ENCODE peak calls at places on chromosomes 5 and 9, in nine cellular contexts. A, X, F, I, S, H, Y, W and B are unnamed samples. For H3K27me3, the result is how much of the 10 kb centered on the place peaks cover.

GRCh38 chr5:133483406-133484090 is 128.8 kb downstream of the FSTL4 start:
- DNase-seq in I (no peak), W (no peak), S (no peak), A (no peak), Y (no peak), F (no peak), H (no peak), X (peak), B (no peak)

GRCh38 chr9:131101207-131101964 is 5.1 kb downstream of the AIF1L start:
- DNase-seq in A (no peak), I (no peak), S (no peak), H (no peak), W (no peak), X (peak), Y (no peak), F (no peak), B (no peak)

GRCh38 chr9:93600504-93600903 is 24.1 kb downstream of the PHF2 start:
- DNase-seq in S (no peak), W (no peak), I (no peak), Y (no peak), F (no peak), A (no peak), H (no peak), X (no peak), B (no peak)

GRCh38 chr9:116154334-116154975 is 864 bp downstream of the PAPPA start:
- DNase-seq in A (no peak), I (no peak), F (peak), X (no peak), Y (no peak), W (no peak), H (no peak), S (peak), B (no peak)

GRCh38 chr5:98497391-98497790 is 276.1 kb upstream of the RGMB start:
- DNase-seq in H (no peak), F (peak), Y (no peak), X (no peak), W (no peak), S (no peak), I (no peak), A (no peak), B (no peak)

GRCh38 chr5:6476313-6476661 is 27.6 kb downstream of the UBE2QL1 start:
- DNase-seq in S (no peak), H (no peak), W (no peak), I (no peak), A (no peak), Y (no peak), X (no peak), F (no peak), B (no peak)

GRCh38 chr5:180969406-180969805 is 19.2 kb upstream of the BTNL3 start:
- DNase-seq in S (no peak), I (no peak), F (no peak), W (no peak), H (no peak), X (no peak), Y (no peak), A (no peak), B (no peak)

GRCh38 chr5:134290443-134290842 is 64.6 kb upstream of the PPP2CA start:
- DNase-seq in I (no peak), H (no peak), Y (no peak), W (no peak), F (no peak), A (no peak), S (no peak), X (no peak), B (no peak)

GRCh38 chr5:62432618-62433064 is 20.1 kb downstream of the IPO11 start:
- DNase-seq in W (no peak), A (no peak), X (no peak), I (no peak), F (peak), S (no peak), H (no peak), Y (no peak), B (no peak)

GRCh38 chr5:62431735-62432617 is 19.4 kb downstream of the IPO11 start:
- DNase-seq in Y (no peak), S (no peak), X (no peak), W (no peak), H (no peak), I (no peak), A (no peak), F (peak), B (no peak)
- H3K4me3 ChIP-seq in Y (no peak), S (no peak), X (no peak), W (no peak), H (no peak), I (no peak), A (no peak), F (no peak), B (no peak)

GRCh38 chr5:177403194-177403825 is 2.8 kb upstream of the PFN3 start:
- DNase-seq in Y (no peak), H (no peak), A (peak), F (no peak), I (no peak), W (peak), S (peak), X (no peak), B (no peak)

GRCh38 chr5:177405805-177406204 is 3.6 kb downstream of the F12 start:
- DNase-seq in A (no peak), S (no peak), W (no peak), F (no peak), I (no peak), X (no peak), H (peak), Y (no peak), B (no peak)

GRCh38 chr5:177403826-177404640 is 3.6 kb upstream of the PFN3 start:
- DNase-seq in X (peak), W (peak), F (peak), Y (peak), H (peak), I (no peak), A (peak), S (peak), B (peak)

GRCh38 chr5:177404641-177405134 is 4.2 kb upstream of the PFN3 start:
- DNase-seq in S (peak), Y (no peak), H (no peak), W (no peak), I (no peak), F (no peak), X (no peak), A (no peak), B (peak)

DNA sequence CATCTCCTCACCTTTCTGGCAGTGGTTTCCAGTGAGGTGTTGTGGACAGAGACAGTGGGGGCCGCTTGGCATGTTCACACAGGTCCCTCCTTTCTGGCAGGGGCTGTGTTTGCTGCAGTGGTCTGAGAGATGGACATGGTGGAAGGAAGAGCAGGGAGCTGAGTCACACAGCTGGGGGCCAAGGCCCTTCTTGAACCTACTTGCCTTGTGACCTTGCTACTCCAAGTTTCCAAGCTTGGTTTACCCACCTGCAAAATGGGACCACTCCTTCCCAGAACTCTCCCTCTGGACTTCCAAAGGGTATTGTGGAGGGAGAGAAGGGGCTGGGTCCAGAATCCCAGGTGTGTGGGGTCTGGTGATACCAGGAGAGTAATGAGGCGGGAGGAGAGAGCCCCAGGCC is 4.1 kb downstream of the F12 start:
- DNase-seq in Y (no peak), H (no peak), A (no peak), S (no peak), F (no peak), X (no peak), W (no peak), I (no peak), B (no peak)
- H3K27me3 ChIP-seq in Y (under half), H (under half), A (under half), S (under half), F (half or more), X (under half), W (under half), I (under half), B (under half)

GRCh38 chr9:126611592-126612328 is 2.0 kb upstream of the LMX1B start:
- DNase-seq in A (peak), Y (no peak), H (peak), W (peak), I (no peak), S (peak), F (peak), X (peak), B (no peak)
- H3K4me3 ChIP-seq in A (no peak), Y (no peak), H (no peak), W (peak), I (no peak), S (no peak), F (no peak), X (no peak), B (peak)

GRCh38 chr9:132162764-132163456 is 1.1 kb downstream of the NTNG2 start:
- DNase-seq in I (no peak), F (no peak), W (no peak), A (no peak), X (no peak), S (no peak), Y (no peak), H (no peak), B (no peak)
- H3K27me3 ChIP-seq in I (under half), F (half or more), W (under half), A (half or more), X (under half), S (under half), Y (half or more), H (half or more), B (half or more)

DNA sequence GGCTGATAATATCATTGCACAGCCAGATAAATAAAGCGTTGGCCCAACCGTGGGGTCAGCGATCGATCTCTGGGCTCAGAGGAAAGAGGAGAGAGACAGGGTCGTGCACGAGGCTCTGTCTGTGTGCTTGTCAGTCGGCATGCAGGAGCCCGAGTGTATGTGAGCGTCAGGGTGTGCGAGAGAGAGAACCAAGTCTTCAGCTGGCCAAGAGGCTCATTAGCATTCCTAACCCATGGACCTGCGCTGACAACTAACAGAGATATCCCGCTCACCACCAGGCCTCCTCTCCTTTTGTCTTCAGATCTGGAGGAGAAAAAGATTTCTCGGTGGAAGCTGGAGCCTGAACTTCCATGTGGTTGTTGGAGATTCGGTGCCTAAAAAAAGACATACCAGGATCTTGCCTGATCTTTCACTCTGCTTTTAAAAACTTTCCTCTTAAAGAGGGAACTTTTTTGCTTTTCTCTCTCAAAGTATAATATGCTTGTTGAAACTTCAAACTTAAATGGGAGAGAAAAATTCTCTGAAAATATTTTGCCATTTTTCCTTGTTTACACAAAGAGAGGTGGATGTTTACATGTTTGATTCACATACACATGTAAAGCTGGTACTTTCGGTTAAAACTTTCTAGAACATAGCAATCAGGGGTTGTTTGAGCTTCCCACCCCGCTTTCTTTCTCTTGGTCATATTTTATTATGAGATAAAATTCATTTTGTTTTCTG is 16.6 kb downstream of the NR2F1 start:
- DNase-seq in X (no peak), Y (no peak), W (no peak), I (no peak), A (peak), H (no peak), F (no peak), S (no peak), B (no peak)
- H3K4me3 ChIP-seq in X (no peak), Y (peak), W (no peak), I (no peak), A (peak), H (no peak), F (no peak), S (no peak), B (no peak)

DNA sequence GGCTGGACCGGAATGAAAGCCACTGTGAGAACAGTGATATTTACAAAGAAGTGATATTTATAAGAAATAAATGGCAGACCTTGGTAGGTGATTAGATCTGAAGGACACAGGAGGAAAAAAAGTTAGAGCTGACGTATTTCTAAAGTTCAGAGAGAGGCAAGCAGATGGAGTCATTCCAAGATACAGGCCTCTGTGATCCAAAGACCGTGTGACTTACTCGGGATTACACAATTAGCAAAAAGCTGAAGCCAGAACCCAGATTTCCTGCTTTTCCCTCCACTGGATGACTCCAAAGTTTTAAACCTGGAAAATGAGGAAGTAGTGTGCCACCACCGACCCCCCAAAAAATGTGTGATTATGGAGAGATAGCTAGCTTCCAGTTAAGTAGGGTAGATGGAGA is 3.1 kb upstream of the DOCK8 start:
- DNase-seq in X (peak), A (no peak), Y (no peak), F (peak), I (no peak), W (no peak), S (no peak), H (no peak), B (no peak)
- H3K27me3 ChIP-seq in X (under half), A (under half), Y (under half), F (under half), I (under half), W (under half), S (under half), H (under half), B (under half)

GRCh38 chr9:127860779-127861178 is 6.3 kb upstream of the ENG start:
- DNase-seq in S (no peak), X (no peak), W (no peak), I (no peak), F (no peak), A (no peak), Y (no peak), H (no peak), B (no peak)

GRCh38 chr9:127863179-127863578 is 8.7 kb upstream of the ENG start:
- DNase-seq in Y (no peak), F (no peak), W (no peak), H (no peak), S (no peak), I (no peak), X (no peak), A (no peak), B (no peak)

GRCh38 chr9:127865645-127866464 is 11.4 kb upstream of the ENG start:
- DNase-seq in F (no peak), W (no peak), S (no peak), I (no peak), X (no peak), A (no peak), Y (no peak), H (no peak), B (no peak)

GRCh38 chr9:127860260-127860659 is 5.8 kb upstream of the ENG start:
- DNase-seq in H (no peak), Y (no peak), X (no peak), W (no peak), F (peak), A (no peak), I (no peak), S (peak), B (no peak)

GRCh38 chr9:127862075-127863011 is 7.9 kb upstream of the ENG start:
- DNase-seq in W (peak), H (peak), A (no peak), S (peak), X (peak), F (peak), Y (no peak), I (no peak), B (no peak)
- H3K4me3 ChIP-seq in W (peak), H (peak), A (no peak), S (no peak), X (no peak), F (no peak), Y (no peak), I (no peak), B (no peak)

GRCh38 chr5:169814045-169814444 is 166.2 kb downstream of the INSYN2B start:
- DNase-seq in Y (no peak), F (no peak), X (no peak), W (no peak), H (no peak), I (no peak), A (no peak), S (no peak), B (no peak)

GRCh38 chr5:169811023-169811422 is 169.3 kb downstream of the INSYN2B start:
- DNase-seq in W (no peak), S (no peak), X (no peak), A (no peak), Y (no peak), H (no peak), F (no peak), I (no peak), B (no peak)

GRCh38 chr5:169811680-169812079 is 168.6 kb downstream of the INSYN2B start:
- DNase-seq in X (no peak), F (no peak), I (no peak), Y (no peak), S (no peak), A (no peak), H (no peak), W (no peak), B (no peak)

GRCh38 chr5:169814522-169814921 is 165.8 kb downstream of the INSYN2B start:
- DNase-seq in Y (no peak), A (peak), S (no peak), W (no peak), X (no peak), I (no peak), H (no peak), F (no peak), B (no peak)

GRCh38 chr5:169812786-169813185 is 167.5 kb downstream of the INSYN2B start:
- DNase-seq in Y (no peak), W (no peak), X (no peak), A (no peak), F (no peak), I (no peak), S (no peak), H (no peak), B (no peak)
- H3K27me3 ChIP-seq in Y (under half), W (under half), X (under half), A (under half), F (under half), I (under half), S (under half), H (under half), B (under half)